ENCODE peak calls at places on chromosomes 2 and 18, in five cellular contexts. R is mesothelial cell of epicardium, D is caudate nucleus, P is germinal center, I is H9. Y is an unnamed sample.
A peak's percentile ranks its signal among the peaks of the same experiment; 100 is the strongest.

GRCh38 chr18:35005963-35006577 is 35.1 kb upstream of the MAPRE2 start:
- DNase-seq in R (no peak), D (no peak), P (peak; percentile 59), I (no peak), Y (no peak)

GRCh38 chr2:221948076-221948475 is 350.7 kb downstream of the PAX3 start:
- DNase-seq in R (no peak), D (no peak), P (no peak), I (no peak), Y (no peak)

GRCh38 chr2:239268549-239268948 is 132.3 kb downstream of the HDAC4 start:
- DNase-seq in R (no peak), D (no peak), P (no peak), I (no peak), Y (no peak)

GRCh38 chr2:226079186-226079585 is 679.7 kb downstream of the NYAP2 start:
- DNase-seq in R (no peak), D (no peak), P (no peak), I (no peak), Y (no peak)

GRCh38 chr2:191933307-191934105 is 86.6 kb upstream of the CAVIN2 start:
- DNase-seq in R (no peak), D (no peak), P (no peak), I (no peak), Y (no peak)

GRCh38 chr2:72999729-73000725 is 71.5 kb downstream of the SFXN5 start:
- DNase-seq in R (no peak), D (no peak), P (no peak), I (peak; percentile 22), Y (no peak)

GRCh38 chr2:15973446-15974202 is 33.3 kb downstream of the MYCN start:
- DNase-seq in R (no peak), D (no peak), P (no peak), I (no peak), Y (peak; percentile 91)

GRCh38 chr18:32355896-32356295 is 114.8 kb downstream of the GAREM1 start:
- DNase-seq in R (no peak), D (no peak), P (no peak), I (no peak), Y (no peak)

GRCh38 chr2:10267551-10268465 is 34.9 kb upstream of the HPCAL1 start:
- DNase-seq in R (peak; percentile 14), D (no peak), P (no peak), I (peak; percentile 61), Y (peak; percentile 53)

GRCh38 chr2:11669454-11670291 is at the start of gene NTSR2:
- DNase-seq in R (peak; percentile 53), D (no peak), P (peak; percentile 53), I (peak; percentile 89), Y (no peak)

GRCh38 chr2:112290098-112290497 is 14.7 kb downstream of the ZC3H6 start:
- DNase-seq in R (no peak), D (no peak), P (no peak), I (no peak), Y (no peak)

GRCh38 chr18:76405761-76406356 is 89.2 kb downstream of the ZNF516 start:
- DNase-seq in R (no peak), D (no peak), P (peak; percentile 35), I (peak; percentile 84), Y (no peak)

Y was measured in BE2C.